ENCODE peak calls at places on chromosomes 3 and 15, in four cellular contexts. E, S, M and D are unnamed samples.

GRCh38 chr3:108221403-108221802 is 821 bp downstream of the IFT57 start:
- DNase-seq in E (no peak), M (no peak), S (no peak), D (no peak)

GRCh38 chr3:132006605-132007204 is 28.1 kb downstream of the CPNE4 start:
- DNase-seq in M (peak), S (no peak), E (no peak), D (no peak)

GRCh38 chr15:74179101-74179841 is 5.8 kb downstream of the ISLR start:
- DNase-seq in E (no peak), M (no peak), S (no peak), D (no peak)

GRCh38 chr15:65082303-65082958 is 5.9 kb downstream of the KBTBD13 start:
- DNase-seq in M (no peak), E (no peak), S (no peak), D (no peak)

GRCh38 chr3:16825617-16826204 is 59.0 kb upstream of the PLCL2 start:
- DNase-seq in E (no peak), S (no peak), M (no peak), D (no peak)

GRCh38 chr3:170038434-170039110 is 777 bp downstream of the GPR160 start:
- DNase-seq in E (no peak), M (no peak), S (peak), D (no peak)

GRCh38 chr15:48400086-48400485 is 68.9 kb downstream of the DUT start:
- DNase-seq in S (no peak), M (no peak), E (no peak), D (no peak)

GRCh38 chr3:133821767-133822638 is 16.4 kb downstream of the SRPRB start:
- DNase-seq in E (no peak), S (no peak), M (no peak), D (peak)

GRCh38 chr3:197186887-197187588 is 111.4 kb downstream of the DLG1 start:
- DNase-seq in M (peak), S (no peak), E (no peak), D (no peak)

GRCh38 chr3:71583569-71584215 is at the start of gene FOXP1:
- DNase-seq in E (peak), M (peak), S (no peak), D (peak)

GRCh38 chr3:122189357-122189756 is 5.9 kb downstream of the CASR start:
- DNase-seq in E (no peak), S (no peak), M (no peak), D (no peak)

GRCh38 chr3:17135696-17136095 is 250.9 kb downstream of the PLCL2 start:
- DNase-seq in S (no peak), E (no peak), M (no peak), D (no peak)

GRCh38 chr3:57918123-57918837 is 89.9 kb upstream of the FLNB start:
- DNase-seq in S (no peak), M (no peak), E (no peak), D (no peak)

GRCh38 chr3:40020689-40021088 is 211.3 kb downstream of the MYRIP start:
- DNase-seq in M (no peak), S (no peak), E (no peak), D (no peak)

GRCh38 chr15:33960160-33960559 is 8.1 kb upstream of the CHRM5 start:
- DNase-seq in S (no peak), M (peak), E (no peak), D (no peak)

GRCh38 chr15:21267686-21268395 is 172.5 kb downstream of the POTEB3 start:
- DNase-seq in E (no peak), S (no peak), M (no peak), D (no peak)

GRCh38 chr3:55555866-55556621 is 68.9 kb upstream of the WNT5A start:
- DNase-seq in S (no peak), M (peak), E (no peak), D (no peak)

GRCh38 chr3:41711656-41712055 is 250.2 kb downstream of the ULK4 start:
- DNase-seq in S (no peak), E (no peak), M (no peak), D (no peak)

GRCh38 chr3:26106119-26106690 is 316.3 kb downstream of the OXSM start:
- DNase-seq in E (no peak), M (no peak), S (no peak), D (no peak)

GRCh38 chr3:125161607-125162219 is 50.8 kb downstream of the SLC12A8 start:
- DNase-seq in S (no peak), E (no peak), M (no peak), D (no peak)

GRCh38 chr3:25817638-25818037 is 27.7 kb downstream of the OXSM start:
- DNase-seq in S (no peak), M (no peak), E (no peak), D (no peak)

GRCh38 chr3:56702487-56703315 is 19.6 kb upstream of the TASOR start:
- DNase-seq in E (peak), S (no peak), M (peak), D (peak)

GRCh38 chr3:132352556-132353143 is 35.4 kb downstream of the ACP3 start:
- DNase-seq in E (peak), M (peak), S (peak), D (no peak)